ENCODE peak calls at places on chromosomes 4 and X, in nine cellular contexts. V is stimulated activated CD8-positive, alpha-beta memory T cell treated with anti-CD3 and anti-CD28 coated beads, Interleukin-2, amount 100 ng/mL, for 1 hour; P is ovary; R is mucosa of gallbladder; M is tibial artery; B is EL; J is ELF-1; F is mesothelial cell of epicardium; D is frontal cortex. K is an unnamed sample.

GRCh38 chr4:8662776-8663175 is 70.2 kb downstream of the CPZ start:
- DNase-seq in F (no peak), V (no peak), J (no peak), P (no peak), M (no peak), R (no peak), D (no peak), B (no peak), K (no peak)

GRCh38 chr4:110840221-110840654 is 217.4 kb upstream of the PITX2 start:
- DNase-seq in F (no peak), P (no peak), B (peak), R (no peak), D (no peak), J (no peak), V (no peak), M (no peak), K (no peak)

GRCh38 chr4:151045907-151046306 is 30.8 kb upstream of the LRBA start:
- DNase-seq in R (no peak), P (no peak), V (no peak), F (no peak), J (peak), B (peak), D (no peak), M (no peak), K (no peak)

GRCh38 chrX:25523574-25523973 is 507.8 kb upstream of the ARX start:
- DNase-seq in V (no peak), F (no peak), M (no peak), J (peak), B (no peak), R (peak), P (no peak), D (no peak), K (peak)

GRCh38 chr4:138978028-138978585 is 37.5 kb upstream of the NOCT start:
- DNase-seq in M (no peak), R (no peak), J (peak), P (no peak), V (no peak), F (no peak), B (no peak), D (no peak), K (no peak)

GRCh38 chr4:95585016-95585695 is 36.4 kb upstream of the UNC5C start:
- DNase-seq in B (no peak), R (no peak), P (no peak), V (no peak), J (no peak), F (no peak), M (no peak), D (no peak), K (no peak)

GRCh38 chrX:13661735-13662536 is 9.0 kb downstream of the TCEANC start:
- DNase-seq in F (no peak), R (no peak), V (no peak), M (no peak), P (no peak), B (no peak), J (no peak), D (no peak), K (no peak)

GRCh38 chr4:23438764-23439163 is 451.1 kb downstream of the PPARGC1A start:
- DNase-seq in V (no peak), P (no peak), J (no peak), R (no peak), M (no peak), B (no peak), D (no peak), F (no peak), K (peak)